ENCODE peak calls at places on chromosomes 5 and 9, in four cellular contexts. Z, L, S and N are unnamed samples. For H3K4me1, the result is how much of the 10 kb centered on the place peaks cover.

GRCh38 chr5:125199968-125200841 is 453.8 kb upstream of the ZNF608 start:
- DNase-seq in Z (no peak), L (no peak), S (peak), N (peak)

GRCh38 chr5:16544607-16545374 is 72.0 kb downstream of the RETREG1 start:
- DNase-seq in Z (no peak), L (no peak), S (no peak), N (no peak)

GRCh38 chr9:16602494-16602893 is 268.0 kb downstream of the BNC2 start:
- DNase-seq in Z (no peak), L (no peak), S (no peak), N (no peak)

GRCh38 chr5:153896701-153897100 is 142.0 kb downstream of the FAM114A2 start:
- DNase-seq in Z (no peak), L (no peak), S (no peak), N (no peak)

GRCh38 chr9:75953218-75953617 is 62.7 kb downstream of the PCSK5 start:
- DNase-seq in Z (peak), L (no peak), S (no peak), N (no peak)

GRCh38 chr9:136565722-136566552 is 20.1 kb upstream of the NOTCH1 start:
- DNase-seq in Z (no peak), L (no peak), S (no peak), N (no peak)

GRCh38 chr9:109251080-109251775 is 69.6 kb downstream of the EPB41L4B start:
- DNase-seq in Z (peak), L (no peak), S (no peak), N (no peak)

GRCh38 chr5:150653762-150654158 is 7.3 kb upstream of the MYOZ3 start:
- DNase-seq in Z (no peak), L (no peak), S (no peak), N (no peak)

DNA sequence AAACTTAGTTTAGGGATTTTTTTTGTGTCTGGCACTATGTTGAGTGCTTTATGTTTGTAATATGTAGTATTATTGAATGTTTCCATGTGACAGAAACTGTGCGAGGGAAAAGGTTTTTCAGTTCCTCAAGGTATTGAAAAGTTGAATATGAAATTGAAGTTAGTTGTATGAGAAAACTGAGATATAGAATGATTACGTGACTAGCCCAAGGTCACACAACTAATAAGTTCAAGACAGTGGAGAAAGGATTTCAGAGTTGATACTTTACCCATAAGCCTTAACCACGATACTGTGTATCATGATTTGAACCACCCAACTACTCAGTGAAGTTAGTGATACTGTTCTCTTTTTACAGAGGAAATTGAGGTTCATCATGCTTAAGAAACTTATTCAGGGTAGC is 5.7 kb downstream of the NIPBL start:
- DNase-seq in Z (no peak), L (no peak), S (no peak), N (no peak)
- H3K4me1 ChIP-seq in Z (under half), L (under half), S (under half), N (under half)

DNA sequence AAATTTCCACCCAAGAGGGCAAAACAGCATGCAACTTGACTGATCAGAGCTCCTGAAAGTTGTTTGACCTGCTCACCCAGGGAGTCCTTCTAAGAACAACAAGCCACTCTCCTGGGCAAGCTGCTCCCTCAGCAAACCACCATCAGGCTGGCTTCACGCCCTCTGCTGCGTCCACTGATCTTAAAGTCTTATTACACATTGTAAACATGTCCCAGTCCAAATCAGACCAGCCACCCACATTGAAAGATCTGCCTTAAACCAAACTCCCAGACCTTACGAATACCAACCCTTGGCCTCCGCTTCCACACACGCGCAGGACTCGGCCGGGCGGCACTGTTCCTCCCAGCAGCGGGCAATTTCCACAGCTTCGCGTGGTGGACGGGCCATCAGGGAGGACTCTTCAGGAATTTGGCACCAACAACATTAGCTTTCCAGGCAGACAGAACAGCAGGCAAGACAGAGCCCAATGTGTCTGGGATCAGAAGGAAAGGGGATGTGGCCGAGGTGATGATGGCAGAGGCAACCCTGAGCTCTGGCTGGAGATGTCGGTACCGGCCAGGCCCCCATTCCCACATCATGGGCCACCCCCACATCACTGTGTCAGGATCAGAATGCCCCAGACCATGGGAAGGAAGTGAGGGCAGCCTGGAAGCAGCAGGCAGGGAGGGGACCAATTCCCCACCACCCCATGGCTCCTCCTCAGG is 56.8 kb downstream of the SEMA4D start:
- DNase-seq in Z (no peak), L (no peak), S (no peak), N (no peak)
- TF ChIP-seq YY1 in Z (no peak), L (no peak), S (no peak), N (no peak)

DNA sequence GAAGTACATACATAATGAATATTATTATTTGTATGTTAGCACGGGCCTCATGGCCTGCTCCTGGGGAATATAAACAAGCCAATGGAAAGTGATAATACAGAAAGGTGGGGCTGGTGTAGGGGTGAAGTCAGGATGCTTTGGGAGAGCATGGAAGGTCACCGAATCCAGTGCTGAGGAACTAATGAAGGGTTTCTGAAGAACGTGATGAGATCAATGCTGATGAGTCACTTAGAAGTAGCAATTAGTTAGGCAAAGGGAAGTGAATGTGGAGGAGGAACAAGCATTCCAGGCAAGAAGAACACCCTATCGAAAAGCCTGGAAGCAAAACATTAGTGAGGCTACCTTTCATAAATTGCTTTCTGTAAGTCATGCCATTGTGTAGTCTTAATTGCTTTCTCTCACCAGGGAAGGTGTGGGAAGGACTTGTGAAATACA is 2.1 kb downstream of the ANXA1 start:
- DNase-seq in Z (no peak), L (no peak), S (no peak), N (no peak)
- H3K4me1 ChIP-seq in Z (under half), L (half or more), S (under half), N (under half)

DNA sequence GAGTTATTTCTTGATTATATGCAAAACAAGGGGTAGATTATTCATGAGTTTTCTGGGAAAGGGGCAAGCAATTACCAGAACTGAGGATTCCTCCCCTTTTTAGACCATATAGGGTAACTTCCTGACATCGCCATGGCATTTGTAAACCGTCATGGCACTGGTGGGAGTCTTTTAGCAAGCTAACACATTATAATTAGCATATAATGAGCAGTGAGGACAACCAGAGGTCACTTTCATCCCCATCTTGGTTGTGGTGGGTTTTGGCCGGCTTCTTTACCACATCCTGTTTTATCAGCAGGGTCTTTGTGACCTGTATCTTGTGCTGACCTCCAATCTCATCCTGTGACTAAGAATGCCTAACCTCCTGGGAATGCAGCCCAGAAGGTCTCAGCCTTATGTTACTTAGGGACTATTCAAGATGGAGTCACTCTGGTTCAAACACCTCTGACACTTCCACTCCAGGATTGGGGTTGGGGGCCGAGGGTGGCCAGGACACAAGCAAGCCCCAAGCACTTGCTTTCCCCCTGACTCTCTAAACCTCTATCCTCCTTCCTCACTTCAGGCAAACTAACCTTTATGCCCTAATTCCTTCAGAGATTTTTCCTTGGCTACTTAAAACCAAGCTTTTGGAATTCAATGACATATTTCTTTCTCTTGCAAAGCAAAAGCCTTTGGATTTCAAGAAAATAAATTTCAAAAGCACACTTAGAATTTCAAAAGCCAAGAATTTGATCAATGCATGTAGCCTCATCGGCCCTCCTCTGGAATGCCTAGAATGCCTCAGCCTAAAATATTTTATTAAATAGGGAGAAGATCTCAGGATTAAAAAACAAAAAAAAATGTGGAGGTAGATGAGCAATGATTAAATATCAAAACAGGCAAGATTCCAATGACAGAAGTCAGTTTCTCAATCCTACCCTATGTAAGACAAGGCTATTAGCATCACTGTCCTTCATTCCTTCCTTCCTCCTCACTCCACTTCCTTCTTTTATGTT is 168.7 kb downstream of the CDH6 start:
- DNase-seq in Z (no peak), L (no peak), S (no peak), N (no peak)
- TF ChIP-seq YY1 in Z (no peak), L (no peak), S (no peak), N (peak)

GRCh38 chr9:83281306-83282255 is 218.6 kb upstream of the RASEF start:
- DNase-seq in Z (no peak), L (no peak), S (no peak), N (peak)
- H3K4me1 ChIP-seq in Z (under half), L (under half), S (under half), N (under half)

GRCh38 chr5:28743362-28743761 is 1705.0 kb upstream of the CDH9 start:
- DNase-seq in Z (no peak), L (no peak), S (no peak), N (no peak)
- TF ChIP-seq YY1 in Z (no peak), L (no peak), S (no peak), N (no peak)

DNA sequence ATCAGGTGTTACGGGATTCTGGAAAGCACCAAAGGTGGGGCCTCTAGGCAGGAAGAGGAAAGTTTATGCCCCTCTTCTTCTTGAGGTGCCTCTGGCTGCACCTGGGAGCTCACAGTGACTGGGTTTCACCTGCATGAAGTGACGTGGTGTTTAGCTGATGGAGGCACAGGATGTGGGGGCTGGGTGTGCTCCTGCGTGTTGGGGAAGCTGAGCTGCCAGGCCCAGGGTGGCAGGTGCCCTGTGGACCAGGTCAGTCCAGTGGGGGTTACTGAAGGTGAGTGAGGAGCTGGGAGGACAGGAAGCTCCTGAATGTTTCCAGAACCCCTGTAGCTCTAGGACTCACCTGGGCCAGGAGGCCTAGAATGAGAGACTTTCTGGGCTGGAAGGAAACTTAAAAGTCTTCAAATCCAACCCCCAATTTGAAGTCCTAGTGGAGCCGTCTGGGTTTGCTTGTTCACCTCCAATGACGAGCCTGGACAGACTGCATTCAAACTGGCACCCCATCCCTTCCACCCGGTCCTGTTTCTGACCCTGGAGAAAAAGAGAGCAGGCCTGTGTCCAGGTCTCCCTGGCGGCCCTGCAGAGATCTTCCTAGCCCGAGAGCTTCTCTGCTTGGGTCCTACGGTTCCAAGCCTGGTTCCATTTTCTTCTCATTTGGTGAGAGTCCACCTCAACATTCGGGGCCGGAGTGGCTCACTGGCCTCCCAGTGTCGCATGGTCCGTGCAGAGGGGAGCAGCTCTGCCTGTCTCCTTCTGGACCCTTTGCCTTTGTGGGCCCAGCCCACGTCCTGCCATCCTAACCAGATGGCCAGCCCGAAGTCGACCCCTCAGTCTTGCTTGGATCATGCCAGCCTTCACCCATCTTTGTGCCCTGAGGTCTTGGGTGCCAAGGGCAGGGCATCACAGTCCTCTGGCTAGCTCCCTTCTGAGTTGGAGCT is 22.3 kb downstream of the TRAF1 start:
- DNase-seq in Z (no peak), L (no peak), S (no peak), N (no peak)
- H3K4me1 ChIP-seq in Z (under half), L (under half), S (under half), N (under half)

GRCh38 chr5:123209163-123210013 is 120.3 kb downstream of the PRDM6 start:
- DNase-seq in Z (peak), L (peak), S (no peak), N (no peak)
- TF ChIP-seq YY1 in Z (no peak), L (no peak), S (no peak), N (no peak)